ENCODE peak calls at places on chromosomes 4 and X, in four cellular contexts. One of them, this sample, is unnamed.

GRCh38 chrX:134894373-134894895 is 96.4 kb upstream of the SMIM10 start:
- DNase-seq in amniotic epithelial cell: no peak
- DNase-seq in iPS-NIHi11: no peak
- DNase-seq in A549: no peak
- DNase-seq in this sample: no peak

GRCh38 chrX:129115104-129115503 is 408.2 kb downstream of the SMARCA1 start:
- DNase-seq in iPS-NIHi11: peak
- DNase-seq in A549: peak
- DNase-seq in amniotic epithelial cell: no peak
- DNase-seq in this sample: no peak

GRCh38 chr4:76781698-76782595 is 116.0 kb downstream of the SOWAHB start:
- DNase-seq in A549: no peak
- DNase-seq in amniotic epithelial cell: peak
- DNase-seq in iPS-NIHi11: peak
- DNase-seq in this sample: no peak

GRCh38 chrX:120768681-120769080 is 107.0 kb downstream of the CT47B1 start:
- DNase-seq in amniotic epithelial cell: peak
- DNase-seq in iPS-NIHi11: no peak
- DNase-seq in A549: no peak
- DNase-seq in this sample: no peak

GRCh38 chr4:11704136-11704535 is 275.4 kb upstream of the HS3ST1 start:
- DNase-seq in A549: no peak
- DNase-seq in amniotic epithelial cell: peak
- DNase-seq in iPS-NIHi11: no peak
- DNase-seq in this sample: no peak

GRCh38 chrX:98795636-98796035 is 1614.4 kb downstream of the PCDH19 start:
- DNase-seq in amniotic epithelial cell: no peak
- DNase-seq in A549: no peak
- DNase-seq in iPS-NIHi11: no peak
- DNase-seq in this sample: no peak

GRCh38 chr4:1573830-1574459 is 110.2 kb downstream of the FAM53A start:
- DNase-seq in iPS-NIHi11: no peak
- DNase-seq in A549: no peak
- DNase-seq in amniotic epithelial cell: no peak
- DNase-seq in this sample: no peak

GRCh38 chrX:37712458-37712857 is 26.9 kb downstream of the XK start:
- DNase-seq in amniotic epithelial cell: peak
- DNase-seq in iPS-NIHi11: no peak
- DNase-seq in A549: no peak
- DNase-seq in this sample: no peak

GRCh38 chr4:22077571-22077970 is 129.0 kb upstream of the KCNIP4 start:
- DNase-seq in A549: no peak
- DNase-seq in iPS-NIHi11: no peak
- DNase-seq in amniotic epithelial cell: no peak
- DNase-seq in this sample: no peak

GRCh38 chr4:40570348-40571077 is 59.2 kb downstream of the RBM47 start:
- DNase-seq in A549: no peak
- DNase-seq in amniotic epithelial cell: no peak
- DNase-seq in iPS-NIHi11: no peak
- DNase-seq in this sample: no peak

GRCh38 chr4:61520688-61521160 is 320.6 kb downstream of the ADGRL3 start:
- DNase-seq in iPS-NIHi11: no peak
- DNase-seq in A549: no peak
- DNase-seq in amniotic epithelial cell: peak
- DNase-seq in this sample: no peak

GRCh38 chr4:41990029-41990382 is 324 bp upstream of the SLC30A9 start:
- DNase-seq in amniotic epithelial cell: no peak
- DNase-seq in A549: peak
- DNase-seq in iPS-NIHi11: no peak
- DNase-seq in this sample: no peak

GRCh38 chr4:54276633-54277426 is 47.7 kb downstream of the PDGFRA start:
- DNase-seq in A549: no peak
- DNase-seq in amniotic epithelial cell: no peak
- DNase-seq in iPS-NIHi11: no peak
- DNase-seq in this sample: no peak

GRCh38 chr4:10164877-10165283 is 48.3 kb upstream of the WDR1 start:
- DNase-seq in A549: peak
- DNase-seq in iPS-NIHi11: peak
- DNase-seq in amniotic epithelial cell: peak
- DNase-seq in this sample: no peak

GRCh38 chrX:150503898-150504219 is 64.6 kb upstream of the MTM1 start:
- DNase-seq in amniotic epithelial cell: no peak
- DNase-seq in A549: peak
- DNase-seq in iPS-NIHi11: peak
- DNase-seq in this sample: no peak